ENCODE peak calls at places on chromosomes 2 and 18, in six cellular contexts. One of them, this sample, is unnamed.

GRCh38 chr18:22314406-22314805 is 103.3 kb downstream of the CTAGE1 start:
- DNase-seq in transverse colon: no peak
- DNase-seq in GM13977: no peak
- DNase-seq in IMR-90: peak; percentile 97
- DNase-seq in neural crest cell: no peak
- DNase-seq in mucosa of descending colon: no peak
- DNase-seq in this sample: no peak

GRCh38 chr2:8545676-8546318 is 136.1 kb upstream of the ID2 start:
- DNase-seq in transverse colon: no peak
- DNase-seq in GM13977: no peak
- DNase-seq in IMR-90: no peak
- DNase-seq in neural crest cell: no peak
- DNase-seq in mucosa of descending colon: peak; percentile 50
- DNase-seq in this sample: no peak

GRCh38 chr18:52570975-52571374 is 231.0 kb downstream of the DCC start:
- DNase-seq in transverse colon: no peak
- DNase-seq in GM13977: no peak
- DNase-seq in IMR-90: peak; percentile 10
- DNase-seq in neural crest cell: no peak
- DNase-seq in mucosa of descending colon: no peak
- DNase-seq in this sample: no peak

GRCh38 chr2:37189452-37190153 is 1.1 kb upstream of the SULT6B1 start:
- DNase-seq in transverse colon: no peak
- DNase-seq in GM13977: no peak
- DNase-seq in IMR-90: peak; percentile 90
- DNase-seq in neural crest cell: no peak
- DNase-seq in mucosa of descending colon: no peak
- DNase-seq in this sample: peak; percentile 26

GRCh38 chr2:100502782-100503181 is 32.5 kb downstream of the NMS start:
- DNase-seq in transverse colon: no peak
- DNase-seq in GM13977: no peak
- DNase-seq in IMR-90: no peak
- DNase-seq in neural crest cell: no peak
- DNase-seq in mucosa of descending colon: no peak
- DNase-seq in this sample: no peak

GRCh38 chr2:158656492-158657190 is 138.5 kb upstream of the DAPL1 start:
- DNase-seq in transverse colon: no peak
- DNase-seq in GM13977: no peak
- DNase-seq in IMR-90: no peak
- DNase-seq in neural crest cell: no peak
- DNase-seq in mucosa of descending colon: no peak
- DNase-seq in this sample: no peak

GRCh38 chr2:117607202-117607601 is 207.3 kb upstream of the DDX18 start:
- DNase-seq in transverse colon: no peak
- DNase-seq in GM13977: no peak
- DNase-seq in IMR-90: no peak
- DNase-seq in neural crest cell: no peak
- DNase-seq in mucosa of descending colon: no peak
- DNase-seq in this sample: no peak

GRCh38 chr2:33014268-33014667 is 67.5 kb downstream of the LTBP1 start:
- DNase-seq in transverse colon: no peak
- DNase-seq in GM13977: no peak
- DNase-seq in IMR-90: no peak
- DNase-seq in neural crest cell: no peak
- DNase-seq in mucosa of descending colon: no peak
- DNase-seq in this sample: no peak

GRCh38 chr18:74456409-74457042 is 582 bp downstream of the DIPK1C start:
- DNase-seq in transverse colon: no peak
- DNase-seq in GM13977: no peak
- DNase-seq in IMR-90: no peak
- DNase-seq in neural crest cell: no peak
- DNase-seq in mucosa of descending colon: no peak
- DNase-seq in this sample: no peak

GRCh38 chr2:25279091-25279651 is 62.6 kb downstream of the DNMT3A start:
- DNase-seq in transverse colon: peak; percentile 66
- DNase-seq in GM13977: peak; percentile 87
- DNase-seq in IMR-90: no peak
- DNase-seq in neural crest cell: no peak
- DNase-seq in mucosa of descending colon: peak; percentile 78
- DNase-seq in this sample: peak; percentile 46

GRCh38 chr2:236963631-236964030 is 122.1 kb upstream of the COPS8 start:
- DNase-seq in transverse colon: no peak
- DNase-seq in GM13977: no peak
- DNase-seq in IMR-90: no peak
- DNase-seq in neural crest cell: no peak
- DNase-seq in mucosa of descending colon: no peak
- DNase-seq in this sample: no peak

GRCh38 chr2:186959486-186959885 is 110.5 kb upstream of the ZSWIM2 start:
- DNase-seq in transverse colon: no peak
- DNase-seq in GM13977: no peak
- DNase-seq in IMR-90: no peak
- DNase-seq in neural crest cell: no peak
- DNase-seq in mucosa of descending colon: no peak
- DNase-seq in this sample: no peak

GRCh38 chr18:29874519-29875098 is 1167.9 kb downstream of the DSC3 start:
- DNase-seq in transverse colon: no peak
- DNase-seq in GM13977: peak; percentile 4
- DNase-seq in IMR-90: peak; percentile 20
- DNase-seq in neural crest cell: peak; percentile 23
- DNase-seq in mucosa of descending colon: no peak
- DNase-seq in this sample: no peak

GRCh38 chr2:72779495-72779894 is 46.3 kb downstream of the EXOC6B start:
- DNase-seq in transverse colon: no peak
- DNase-seq in GM13977: no peak
- DNase-seq in IMR-90: no peak
- DNase-seq in neural crest cell: no peak
- DNase-seq in mucosa of descending colon: no peak
- DNase-seq in this sample: no peak

GRCh38 chr2:72778410-72778809 is 47.4 kb downstream of the EXOC6B start:
- DNase-seq in transverse colon: no peak
- DNase-seq in GM13977: no peak
- DNase-seq in IMR-90: peak; percentile 77
- DNase-seq in neural crest cell: no peak
- DNase-seq in mucosa of descending colon: no peak
- DNase-seq in this sample: no peak

GRCh38 chr2:72782520-72782919 is 43.3 kb downstream of the EXOC6B start:
- DNase-seq in transverse colon: no peak
- DNase-seq in GM13977: no peak
- DNase-seq in IMR-90: no peak
- DNase-seq in neural crest cell: no peak
- DNase-seq in mucosa of descending colon: no peak
- DNase-seq in this sample: no peak

GRCh38 chr2:72781500-72781899 is 44.3 kb downstream of the EXOC6B start:
- DNase-seq in transverse colon: no peak
- DNase-seq in GM13977: no peak
- DNase-seq in IMR-90: no peak
- DNase-seq in neural crest cell: no peak
- DNase-seq in mucosa of descending colon: no peak
- DNase-seq in this sample: no peak

DNA sequence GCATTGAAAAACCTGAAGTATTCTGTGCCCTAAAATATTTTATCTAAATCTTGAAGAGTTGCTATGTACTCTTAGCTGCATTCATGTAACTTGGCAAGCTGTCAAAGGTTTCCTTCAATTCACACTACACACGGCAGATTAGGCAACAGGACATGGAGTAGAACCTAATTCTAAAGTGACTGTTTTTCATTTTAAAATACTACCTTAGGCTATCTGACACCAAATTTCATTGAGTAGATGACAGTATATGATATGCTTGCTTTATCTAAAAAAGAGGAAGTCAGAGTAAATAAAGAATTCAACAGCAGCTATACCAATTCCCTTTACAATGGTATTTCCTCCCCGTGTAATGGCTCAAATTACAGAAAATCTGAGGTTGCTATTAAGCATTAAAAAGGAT is 45.4 kb downstream of the EXOC6B start:
- DNase-seq in transverse colon: no peak
- DNase-seq in GM13977: no peak
- DNase-seq in IMR-90: peak; percentile 56
- DNase-seq in neural crest cell: no peak
- DNase-seq in mucosa of descending colon: no peak
- DNase-seq in this sample: no peak
- TF ChIP-seq CTCF in transverse colon: no peak
- TF ChIP-seq CTCF in GM13977: no peak
- TF ChIP-seq CTCF in IMR-90: no peak
- TF ChIP-seq CTCF in neural crest cell: no peak
- TF ChIP-seq CTCF in mucosa of descending colon: no peak
- TF ChIP-seq CTCF in this sample: no peak

DNA sequence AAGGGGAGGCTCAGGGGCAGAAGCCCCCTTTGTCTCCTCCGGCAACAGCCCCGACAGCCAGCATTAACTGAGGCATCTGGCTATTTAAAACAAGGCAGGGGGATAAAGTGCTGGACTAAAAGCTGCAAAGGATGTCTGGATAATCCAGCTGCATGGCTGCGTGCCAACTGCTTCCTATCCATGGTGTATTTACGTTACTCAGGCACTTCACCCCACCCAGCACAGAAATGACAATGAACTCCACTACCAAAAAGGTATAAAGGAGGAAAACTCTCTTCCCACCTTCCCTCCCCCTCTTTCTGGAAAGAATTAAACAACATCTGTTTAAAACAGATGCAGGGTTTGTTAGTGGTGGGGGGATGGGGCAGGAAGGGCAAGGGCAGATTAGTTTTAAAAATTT is 82.5 kb downstream of the SPRED2 start:
- DNase-seq in transverse colon: peak; percentile 76
- DNase-seq in GM13977: no peak
- DNase-seq in IMR-90: peak; percentile 86
- DNase-seq in neural crest cell: no peak
- DNase-seq in mucosa of descending colon: peak; percentile 74
- DNase-seq in this sample: no peak
- TF ChIP-seq CTCF in transverse colon: no peak
- TF ChIP-seq CTCF in GM13977: no peak
- TF ChIP-seq CTCF in IMR-90: no peak
- TF ChIP-seq CTCF in neural crest cell: no peak
- TF ChIP-seq CTCF in mucosa of descending colon: no peak
- TF ChIP-seq CTCF in this sample: no peak

DNA sequence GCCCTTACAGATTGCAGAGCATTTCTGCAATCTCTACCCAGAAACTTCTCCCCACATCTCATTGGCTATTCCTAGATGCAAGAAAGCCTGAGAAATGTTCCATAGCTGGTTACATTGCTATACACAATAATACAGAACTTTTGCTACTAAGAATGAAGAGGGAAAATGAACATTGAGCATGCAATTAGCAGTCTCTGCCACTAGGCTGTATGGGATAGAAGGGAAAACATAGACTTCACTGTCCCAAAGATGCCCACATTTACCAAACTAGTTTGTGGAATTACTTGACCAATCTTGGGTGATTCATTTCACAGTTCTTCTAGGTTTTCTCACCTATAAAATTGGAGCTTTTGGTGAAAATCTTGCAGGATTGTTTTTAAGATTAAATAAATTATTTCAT is 265.7 kb upstream of the NT5C1B start:
- DNase-seq in transverse colon: no peak
- DNase-seq in GM13977: no peak
- DNase-seq in IMR-90: peak; percentile 22
- DNase-seq in neural crest cell: no peak
- DNase-seq in mucosa of descending colon: no peak
- DNase-seq in this sample: no peak
- TF ChIP-seq CTCF in transverse colon: peak; percentile 6
- TF ChIP-seq CTCF in GM13977: no peak
- TF ChIP-seq CTCF in IMR-90: peak; percentile 44
- TF ChIP-seq CTCF in neural crest cell: peak; percentile 52
- TF ChIP-seq CTCF in mucosa of descending colon: no peak
- TF ChIP-seq CTCF in this sample: no peak

GRCh38 chr2:55618025-55618648 is 715 bp upstream of the PPP4R3B start:
- DNase-seq in transverse colon: no peak
- DNase-seq in GM13977: peak; percentile 10
- DNase-seq in IMR-90: peak; percentile 10
- DNase-seq in neural crest cell: no peak
- DNase-seq in mucosa of descending colon: no peak
- DNase-seq in this sample: peak; percentile 15
- TF ChIP-seq CTCF in transverse colon: no peak
- TF ChIP-seq CTCF in GM13977: no peak
- TF ChIP-seq CTCF in IMR-90: no peak
- TF ChIP-seq CTCF in neural crest cell: no peak
- TF ChIP-seq CTCF in mucosa of descending colon: no peak
- TF ChIP-seq CTCF in this sample: no peak

DNA sequence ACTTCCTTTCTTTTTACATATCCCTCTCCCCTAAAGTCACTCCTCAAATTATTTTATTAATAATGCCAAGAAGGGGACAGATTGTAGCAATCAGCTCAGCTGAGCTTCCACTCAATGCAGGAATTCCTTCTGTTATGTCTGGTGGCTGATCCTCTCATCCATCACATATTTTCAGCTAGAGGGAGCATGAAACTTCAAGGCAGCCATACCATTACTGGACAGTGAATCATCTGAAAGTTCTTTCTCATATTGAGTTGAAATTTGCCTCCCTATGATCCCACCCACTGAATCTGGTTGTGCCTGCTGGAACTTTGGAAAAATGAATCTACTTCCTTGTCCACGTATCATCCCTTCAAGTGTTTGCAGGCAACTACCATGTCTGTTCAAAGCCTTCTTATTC is 11.2 kb downstream of the ZNF385B start:
- DNase-seq in transverse colon: no peak
- DNase-seq in GM13977: no peak
- DNase-seq in IMR-90: peak; percentile 50
- DNase-seq in neural crest cell: no peak
- DNase-seq in mucosa of descending colon: no peak
- DNase-seq in this sample: no peak
- TF ChIP-seq CTCF in transverse colon: no peak
- TF ChIP-seq CTCF in GM13977: no peak
- TF ChIP-seq CTCF in IMR-90: peak; percentile 55
- TF ChIP-seq CTCF in neural crest cell: no peak
- TF ChIP-seq CTCF in mucosa of descending colon: no peak
- TF ChIP-seq CTCF in this sample: no peak

GRCh38 chr2:79982445-79982844 is 322.1 kb downstream of the LRRTM1 start:
- DNase-seq in transverse colon: peak; percentile 67
- DNase-seq in GM13977: no peak
- DNase-seq in IMR-90: no peak
- DNase-seq in neural crest cell: peak; percentile 11
- DNase-seq in mucosa of descending colon: no peak
- DNase-seq in this sample: peak; percentile 8
- TF ChIP-seq CTCF in transverse colon: peak; percentile 19
- TF ChIP-seq CTCF in GM13977: peak; percentile 31
- TF ChIP-seq CTCF in IMR-90: peak; percentile 29
- TF ChIP-seq CTCF in neural crest cell: peak; percentile 59
- TF ChIP-seq CTCF in mucosa of descending colon: no peak
- TF ChIP-seq CTCF in this sample: peak; percentile 31

GRCh38 chr2:224104668-224105386 is 65.7 kb upstream of the SERPINE2 start:
- DNase-seq in transverse colon: no peak
- DNase-seq in GM13977: no peak
- DNase-seq in IMR-90: peak; percentile 28
- DNase-seq in neural crest cell: no peak
- DNase-seq in mucosa of descending colon: no peak
- DNase-seq in this sample: no peak

GRCh38 chr2:224098473-224098872 is 59.4 kb upstream of the SERPINE2 start:
- DNase-seq in transverse colon: no peak
- DNase-seq in GM13977: no peak
- DNase-seq in IMR-90: no peak
- DNase-seq in neural crest cell: no peak
- DNase-seq in mucosa of descending colon: no peak
- DNase-seq in this sample: no peak

GRCh38 chr2:224103603-224104002 is 64.5 kb upstream of the SERPINE2 start:
- DNase-seq in transverse colon: no peak
- DNase-seq in GM13977: no peak
- DNase-seq in IMR-90: no peak
- DNase-seq in neural crest cell: no peak
- DNase-seq in mucosa of descending colon: no peak
- DNase-seq in this sample: no peak

GRCh38 chr2:224099846-224100643 is 61.0 kb upstream of the SERPINE2 start:
- DNase-seq in transverse colon: no peak
- DNase-seq in GM13977: no peak
- DNase-seq in IMR-90: no peak
- DNase-seq in neural crest cell: no peak
- DNase-seq in mucosa of descending colon: no peak
- DNase-seq in this sample: no peak

GRCh38 chr2:224101820-224102630 is 62.9 kb upstream of the SERPINE2 start:
- DNase-seq in transverse colon: no peak
- DNase-seq in GM13977: no peak
- DNase-seq in IMR-90: peak; percentile 98
- DNase-seq in neural crest cell: no peak
- DNase-seq in mucosa of descending colon: no peak
- DNase-seq in this sample: no peak
- TF ChIP-seq CTCF in transverse colon: no peak
- TF ChIP-seq CTCF in GM13977: no peak
- TF ChIP-seq CTCF in IMR-90: no peak
- TF ChIP-seq CTCF in neural crest cell: no peak
- TF ChIP-seq CTCF in mucosa of descending colon: no peak
- TF ChIP-seq CTCF in this sample: no peak

This sample was measured in activated CD8-positive, alpha-beta T cell treated with anti-CD3 and anti-CD28 coated beads for 36 hours.